ENCODE peak calls at places on chromosomes 16 and 17, in four cellular contexts. G, X, Z and M are unnamed samples. For H3K27me3, the result is how much of the 10 kb centered on the place peaks cover.

GRCh38 chr17:31074772-31075538 is 19.8 kb upstream of the NF1 start:
- DNase-seq in G (no peak), X (no peak), Z (no peak), M (no peak)

GRCh38 chr16:65318590-65319267 is 196.9 kb upstream of the CDH11 start:
- DNase-seq in G (no peak), X (no peak), Z (no peak), M (no peak)

GRCh38 chr16:64751906-64752305 is 370.0 kb downstream of the CDH11 start:
- DNase-seq in G (no peak), X (no peak), Z (no peak), M (no peak)

GRCh38 chr16:85718682-85719081 is 29.9 kb upstream of the GINS2 start:
- DNase-seq in G (no peak), X (no peak), Z (no peak), M (peak)

GRCh38 chr17:38871247-38871991 is 1.6 kb downstream of the LASP1 start:
- DNase-seq in G (peak), X (peak), Z (peak), M (peak)

GRCh38 chr16:22938647-22939046 is 124.7 kb downstream of the HS3ST2 start:
- DNase-seq in G (no peak), X (no peak), Z (no peak), M (no peak)

GRCh38 chr17:17876959-17877547 is 40.3 kb upstream of the SREBF1 start:
- DNase-seq in G (peak), X (peak), Z (peak), M (no peak)

GRCh38 chr17:68591583-68591982 is 9.6 kb downstream of the FAM20A start:
- DNase-seq in G (peak), X (peak), Z (no peak), M (no peak)

GRCh38 chr16:25064967-25065366 is 46.6 kb upstream of the LCMT1 start:
- DNase-seq in G (peak), X (peak), Z (no peak), M (no peak)

GRCh38 chr17:17346428-17347233 is 43.5 kb downstream of the NT5M start:
- DNase-seq in G (no peak), X (no peak), Z (no peak), M (no peak)

GRCh38 chr17:48871551-48872351 is 20.8 kb upstream of the ATP5MC1 start:
- DNase-seq in G (peak), X (peak), Z (peak), M (peak)

GRCh38 chr16:66228791-66229190 is 137.7 kb upstream of the CDH5 start:
- DNase-seq in G (peak), X (no peak), Z (no peak), M (no peak)

GRCh38 chr16:14399397-14400284 is 230.4 kb downstream of the PARN start:
- DNase-seq in G (peak), X (no peak), Z (no peak), M (no peak)

GRCh38 chr17:79616801-79617200 is 6.0 kb upstream of the RBFOX3 start:
- DNase-seq in G (no peak), X (no peak), Z (no peak), M (no peak)

GRCh38 chr17:82097919-82098168 is 192 bp downstream of the FASN start:
- DNase-seq in G (no peak), X (no peak), Z (no peak), M (no peak)

DNA sequence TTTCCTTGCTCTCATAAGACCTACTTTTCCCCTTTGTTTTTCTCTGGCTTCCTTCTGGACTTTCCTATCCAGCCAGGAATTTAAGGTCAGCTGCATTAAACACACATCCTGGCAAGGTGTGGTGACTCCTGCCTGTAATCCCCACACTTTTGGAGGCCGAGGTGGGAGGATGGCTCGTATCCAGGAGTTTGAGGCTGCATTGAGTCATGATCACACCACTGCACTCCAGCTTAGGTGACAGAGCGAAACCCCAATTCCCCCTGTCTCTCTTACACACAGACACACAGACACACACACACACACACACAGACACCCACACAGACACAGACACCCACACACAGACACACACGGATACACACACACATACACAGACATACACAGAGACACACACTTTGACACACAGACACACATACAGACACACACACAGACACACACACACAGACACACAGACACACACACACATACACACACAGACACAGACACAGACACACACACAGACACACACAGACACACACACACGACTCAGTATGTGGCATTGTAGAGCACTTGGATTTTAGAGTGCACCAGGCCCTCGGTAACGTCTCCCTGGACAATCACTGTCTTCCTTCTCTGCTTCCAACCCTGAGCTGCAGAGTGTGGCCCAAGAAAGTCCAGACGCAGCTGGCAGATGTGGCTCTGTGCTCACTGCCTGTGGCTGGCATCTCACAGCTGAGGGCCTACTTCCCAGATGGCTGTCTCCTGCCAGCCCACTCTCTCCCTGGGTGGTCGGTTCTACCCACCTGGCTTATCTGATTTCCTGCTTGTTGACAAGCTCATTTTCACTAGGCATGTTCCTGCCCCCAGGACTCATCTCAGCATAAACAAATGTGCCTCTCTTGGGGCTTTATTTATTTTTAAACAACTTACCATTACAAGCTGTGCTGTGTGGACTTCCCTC is 39.0 kb downstream of the NLRP1 start:
- DNase-seq in G (no peak), X (no peak), Z (no peak), M (no peak)
- TF ChIP-seq POLR2A in G (no peak), X (no peak), Z (no peak), M (no peak)

GRCh38 chr17:39979865-39980401 is 674 bp upstream of the PSMD3 start:
- DNase-seq in G (peak), X (peak), Z (no peak), M (peak)
- H3K27me3 ChIP-seq in G (under half), X (under half), Z (under half), M (under half)

DNA sequence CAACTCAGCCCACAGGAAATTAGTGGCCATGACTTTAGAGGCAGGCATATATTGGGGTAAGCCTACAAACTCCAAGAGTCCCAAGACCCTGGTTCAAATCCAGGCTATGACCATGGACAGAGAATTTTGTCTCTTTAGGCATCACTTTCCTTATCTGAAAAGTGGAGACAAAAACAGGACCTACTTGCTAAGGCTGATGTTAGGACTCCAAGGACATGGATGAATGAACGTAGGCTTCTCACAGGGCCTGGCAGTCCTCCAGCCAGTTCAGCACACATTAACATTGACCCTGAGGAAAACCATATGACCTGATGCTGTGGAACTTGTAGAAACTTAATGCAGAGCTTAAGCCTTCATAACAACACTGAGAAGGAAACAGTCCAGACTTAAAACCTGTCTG is 1.4 kb downstream of the FKBP10 start:
- DNase-seq in G (no peak), X (no peak), Z (no peak), M (no peak)
- H3K4me3 ChIP-seq in G (no peak), X (no peak), Z (no peak), M (no peak)

GRCh38 chr17:51165680-51166197 is 472 bp upstream of the NME2 start:
- DNase-seq in G (no peak), X (no peak), Z (peak), M (peak)
- TF ChIP-seq POLR2A in G (no peak), X (no peak), Z (no peak), M (peak)

GRCh38 chr17:66843606-66844005 is 8.7 kb downstream of the CACNG5 start:
- DNase-seq in G (no peak), X (no peak), Z (no peak), M (no peak)
- H3K27me3 ChIP-seq in G (under half), X (under half), Z (under half), M (under half)

GRCh38 chr17:15350777-15351486 is 9.5 kb upstream of the TEKT3 start:
- DNase-seq in G (no peak), X (no peak), Z (no peak), M (peak)
- H3K4me3 ChIP-seq in G (no peak), X (no peak), Z (no peak), M (no peak)